ENCODE peak calls at places on chromosomes 3 and 15, in six cellular contexts. C is right lobe of liver; D is cardiac muscle cell; M is CD4-positive, alpha-beta T cell; J is pancreas; Q is body of pancreas. R is an unnamed sample.

GRCh38 chr3:194205675-194206133 is 69.8 kb downstream of the HES1 start:
- DNase-seq in C (no peak), D (no peak), M (no peak), J (no peak), Q (peak), R (no peak)

GRCh38 chr15:87919064-87919463 is 337.5 kb downstream of the NTRK3 start:
- DNase-seq in C (no peak), D (no peak), M (no peak), J (no peak), Q (no peak), R (no peak)

GRCh38 chr3:58411851-58412830 is 21.5 kb downstream of the PDHB start:
- DNase-seq in C (no peak), D (no peak), M (no peak), J (no peak), Q (no peak), R (no peak)

GRCh38 chr15:57472861-57473260 is 96.6 kb downstream of the CGNL1 start:
- DNase-seq in C (no peak), D (no peak), M (no peak), J (no peak), Q (no peak), R (no peak)

GRCh38 chr15:76150508-76150907 is 90.7 kb downstream of the TMEM266 start:
- DNase-seq in C (no peak), D (no peak), M (no peak), J (peak), Q (peak), R (peak)

GRCh38 chr3:69406156-69406555 is 20.3 kb upstream of the FRMD4B start:
- DNase-seq in C (no peak), D (peak), M (no peak), J (no peak), Q (no peak), R (no peak)

GRCh38 chr3:48034000-48034516 is 17.8 kb upstream of the MAP4 start:
- DNase-seq in C (no peak), D (peak), M (no peak), J (no peak), Q (no peak), R (no peak)

GRCh38 chr3:169623971-169624370 is 39.5 kb downstream of the MECOM start:
- DNase-seq in C (no peak), D (no peak), M (no peak), J (peak), Q (peak), R (no peak)

GRCh38 chr3:152969557-152970300 is 134.8 kb downstream of the P2RY1 start:
- DNase-seq in C (no peak), D (peak), M (no peak), J (no peak), Q (no peak), R (no peak)

GRCh38 chr3:71219744-71220638 is 363.5 kb downstream of the FOXP1 start:
- DNase-seq in C (no peak), D (no peak), M (no peak), J (no peak), Q (no peak), R (no peak)

GRCh38 chr3:64164309-64164708 is 61.0 kb downstream of the PRICKLE2 start:
- DNase-seq in C (no peak), D (no peak), M (no peak), J (no peak), Q (no peak), R (no peak)

GRCh38 chr3:113423699-113424098 is 17.6 kb downstream of the CFAP44 start:
- DNase-seq in C (no peak), D (no peak), M (no peak), J (no peak), Q (no peak), R (no peak)

GRCh38 chr15:34709866-34710265 is 44.9 kb downstream of the GJD2 start:
- DNase-seq in C (no peak), D (no peak), M (no peak), J (no peak), Q (no peak), R (no peak)

GRCh38 chr15:63953524-63953923 is 92.8 kb downstream of the DAPK2 start:
- DNase-seq in C (no peak), D (no peak), M (no peak), J (no peak), Q (no peak), R (no peak)

GRCh38 chr3:180253283-180253682 is 216.5 kb upstream of the PEX5L start:
- DNase-seq in C (no peak), D (no peak), M (no peak), J (no peak), Q (no peak), R (no peak)

GRCh38 chr3:132543016-132543739 is 53.9 kb upstream of the ACKR4 start:
- DNase-seq in C (no peak), D (peak), M (no peak), J (no peak), Q (no peak), R (no peak)

GRCh38 chr3:132539681-132540080 is 57.4 kb upstream of the ACKR4 start:
- DNase-seq in C (no peak), D (no peak), M (no peak), J (no peak), Q (no peak), R (no peak)

GRCh38 chr3:132549169-132549568 is 47.9 kb upstream of the ACKR4 start:
- DNase-seq in C (no peak), D (no peak), M (no peak), J (peak), Q (peak), R (no peak)

GRCh38 chr3:132545471-132545870 is 51.6 kb upstream of the ACKR4 start:
- DNase-seq in C (no peak), D (no peak), M (no peak), J (no peak), Q (no peak), R (no peak)

GRCh38 chr3:132544130-132544529 is 52.9 kb upstream of the ACKR4 start:
- DNase-seq in C (no peak), D (no peak), M (no peak), J (no peak), Q (no peak), R (no peak)
- H3K27ac ChIP-seq in C (no peak), D (no peak), M (no peak), J (no peak), Q (no peak), R (no peak)

GRCh38 chr3:32078085-32078634 is 28.3 kb upstream of the GPD1L start:
- DNase-seq in C (no peak), D (no peak), M (no peak), J (no peak), Q (no peak), R (no peak)
- H3K27ac ChIP-seq in C (no peak), D (no peak), M (no peak), J (no peak), Q (no peak), R (no peak)

GRCh38 chr3:55771503-55771902 is 284.4 kb upstream of the WNT5A start:
- DNase-seq in C (no peak), D (no peak), M (no peak), J (no peak), Q (no peak), R (no peak)
- H3K27ac ChIP-seq in C (no peak), D (no peak), M (no peak), J (no peak), Q (no peak), R (no peak)

GRCh38 chr3:181952221-181952620 is 240.5 kb downstream of the SOX2 start:
- DNase-seq in C (no peak), D (no peak), M (no peak), J (no peak), Q (no peak), R (no peak)

GRCh38 chr3:181956122-181956521 is 244.4 kb downstream of the SOX2 start:
- DNase-seq in C (no peak), D (no peak), M (no peak), J (no peak), Q (no peak), R (no peak)

GRCh38 chr3:181955566-181955965 is 243.8 kb downstream of the SOX2 start:
- DNase-seq in C (no peak), D (no peak), M (no peak), J (no peak), Q (no peak), R (no peak)
- H3K27ac ChIP-seq in C (no peak), D (no peak), M (no peak), J (no peak), Q (no peak), R (no peak)

GRCh38 chr3:33577588-33577987 is 137.4 kb upstream of the UBP1 start:
- DNase-seq in C (no peak), D (no peak), M (no peak), J (no peak), Q (no peak), R (no peak)
- H3K27ac ChIP-seq in C (no peak), D (no peak), M (no peak), J (no peak), Q (no peak), R (no peak)

DNA sequence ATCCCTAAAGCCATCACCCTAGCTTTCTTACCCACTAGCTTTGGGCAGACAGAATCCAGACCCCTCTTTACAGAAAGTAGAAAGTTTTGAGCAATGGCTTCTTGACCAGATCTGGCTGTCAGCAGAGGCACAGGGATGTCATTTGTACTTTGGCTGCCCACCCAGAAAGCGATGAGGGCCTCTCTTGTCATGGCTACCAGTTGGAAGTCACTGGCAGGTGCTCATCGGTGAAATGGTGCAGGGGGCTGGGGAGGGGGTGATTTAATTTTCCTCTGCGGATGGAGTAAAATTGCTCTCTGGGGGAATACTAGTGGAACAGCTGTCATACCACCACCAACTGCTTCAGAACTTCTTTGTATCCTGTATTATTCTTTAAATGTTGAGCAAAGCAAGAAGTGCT is 393.7 kb downstream of the LSAMP start:
- DNase-seq in C (no peak), D (no peak), M (no peak), J (no peak), Q (no peak), R (no peak)
- H3K27ac ChIP-seq in C (no peak), D (no peak), M (no peak), J (no peak), Q (no peak), R (no peak)

GRCh38 chr3:197796087-197796486 is 5.0 kb downstream of the LRCH3 start:
- DNase-seq in C (no peak), D (no peak), M (no peak), J (no peak), Q (no peak), R (no peak)
- H3K27ac ChIP-seq in C (no peak), D (no peak), M (no peak), J (no peak), Q (no peak), R (no peak)